ENCODE peak calls at places on chromosomes 6 and 20, in six cellular contexts. One of them, this sample, is unnamed. For H3K27me3, the result is how much of the 10 kb centered on the place peaks cover.

GRCh38 chr20:17468073-17468840 is 62.9 kb downstream of the BFSP1 start:
- DNase-seq in upper lobe of right lung: no peak
- DNase-seq in BJ: no peak
- DNase-seq in heart left ventricle: no peak
- DNase-seq in small intestine: no peak
- DNase-seq in fibroblast of lung: no peak
- DNase-seq in this sample: no peak

GRCh38 chr6:142313284-142313683 is 11.5 kb downstream of the ADGRG6 start:
- DNase-seq in small intestine: no peak
- DNase-seq in heart left ventricle: no peak
- DNase-seq in upper lobe of right lung: no peak
- DNase-seq in fibroblast of lung: peak
- DNase-seq in BJ: no peak
- DNase-seq in this sample: no peak

GRCh38 chr6:31901415-31901952 is 402 bp downstream of the ZBTB12 start:
- DNase-seq in fibroblast of lung: peak
- DNase-seq in upper lobe of right lung: peak
- DNase-seq in heart left ventricle: peak
- DNase-seq in small intestine: peak
- DNase-seq in BJ: no peak
- DNase-seq in this sample: peak

GRCh38 chr6:131995924-131996323 is 44.8 kb upstream of the CCN2 start:
- DNase-seq in upper lobe of right lung: no peak
- DNase-seq in small intestine: no peak
- DNase-seq in BJ: peak
- DNase-seq in fibroblast of lung: peak
- DNase-seq in heart left ventricle: no peak
- DNase-seq in this sample: no peak

GRCh38 chr6:27161946-27162603 is 85.4 kb upstream of the PRSS16 start:
- DNase-seq in small intestine: peak
- DNase-seq in heart left ventricle: no peak
- DNase-seq in BJ: no peak
- DNase-seq in upper lobe of right lung: no peak
- DNase-seq in fibroblast of lung: peak
- DNase-seq in this sample: no peak

GRCh38 chr20:34042286-34042685 is 48.6 kb downstream of the RALY start:
- DNase-seq in BJ: no peak
- DNase-seq in fibroblast of lung: no peak
- DNase-seq in upper lobe of right lung: no peak
- DNase-seq in small intestine: no peak
- DNase-seq in heart left ventricle: peak
- DNase-seq in this sample: no peak

GRCh38 chr6:163711615-163712568 is 297.4 kb downstream of the QKI start:
- DNase-seq in fibroblast of lung: peak
- DNase-seq in small intestine: no peak
- DNase-seq in upper lobe of right lung: peak
- DNase-seq in heart left ventricle: peak
- DNase-seq in BJ: peak
- DNase-seq in this sample: peak

GRCh38 chr6:411402-412145 is 20.0 kb downstream of the IRF4 start:
- DNase-seq in heart left ventricle: no peak
- DNase-seq in BJ: no peak
- DNase-seq in fibroblast of lung: no peak
- DNase-seq in small intestine: no peak
- DNase-seq in upper lobe of right lung: peak
- DNase-seq in this sample: no peak

GRCh38 chr20:21099653-21100589 is 6.2 kb downstream of the LINC00237 start:
- DNase-seq in small intestine: peak
- DNase-seq in BJ: no peak
- DNase-seq in upper lobe of right lung: peak
- DNase-seq in fibroblast of lung: no peak
- DNase-seq in heart left ventricle: no peak
- DNase-seq in this sample: peak

GRCh38 chr20:53608456-53609413 is 15.1 kb upstream of the ZNF217 start:
- DNase-seq in heart left ventricle: peak
- DNase-seq in fibroblast of lung: no peak
- DNase-seq in BJ: no peak
- DNase-seq in small intestine: peak
- DNase-seq in upper lobe of right lung: peak
- DNase-seq in this sample: peak

GRCh38 chr20:3823881-3824280 is 3.5 kb downstream of the AP5S1 start:
- DNase-seq in small intestine: no peak
- DNase-seq in upper lobe of right lung: no peak
- DNase-seq in fibroblast of lung: no peak
- DNase-seq in BJ: no peak
- DNase-seq in heart left ventricle: no peak
- DNase-seq in this sample: no peak

GRCh38 chr6:63635563-63636515 is at the start of gene PHF3:
- DNase-seq in heart left ventricle: peak
- DNase-seq in small intestine: peak
- DNase-seq in fibroblast of lung: peak
- DNase-seq in BJ: peak
- DNase-seq in upper lobe of right lung: peak
- DNase-seq in this sample: peak

GRCh38 chr6:93183513-93183912 is 235.8 kb downstream of the EPHA7 start:
- DNase-seq in BJ: no peak
- DNase-seq in heart left ventricle: no peak
- DNase-seq in upper lobe of right lung: no peak
- DNase-seq in small intestine: no peak
- DNase-seq in fibroblast of lung: no peak
- DNase-seq in this sample: no peak

GRCh38 chr6:64679411-64679810 is 1027.6 kb downstream of the EYS start:
- DNase-seq in small intestine: no peak
- DNase-seq in BJ: no peak
- DNase-seq in upper lobe of right lung: no peak
- DNase-seq in heart left ventricle: no peak
- DNase-seq in fibroblast of lung: no peak
- DNase-seq in this sample: no peak

GRCh38 chr20:37515876-37516275 is 5.2 kb upstream of the NNAT start:
- DNase-seq in small intestine: no peak
- DNase-seq in fibroblast of lung: no peak
- DNase-seq in heart left ventricle: no peak
- DNase-seq in upper lobe of right lung: no peak
- DNase-seq in BJ: no peak
- DNase-seq in this sample: no peak

GRCh38 chr6:37019065-37019450 is 13.6 kb downstream of the FGD2 start:
- DNase-seq in heart left ventricle: no peak
- DNase-seq in BJ: no peak
- DNase-seq in upper lobe of right lung: no peak
- DNase-seq in small intestine: no peak
- DNase-seq in fibroblast of lung: no peak
- DNase-seq in this sample: no peak

GRCh38 chr6:138219398-138219797 is 1.1 kb upstream of the PBOV1 start:
- DNase-seq in BJ: no peak
- DNase-seq in heart left ventricle: no peak
- DNase-seq in small intestine: peak
- DNase-seq in fibroblast of lung: no peak
- DNase-seq in upper lobe of right lung: no peak
- DNase-seq in this sample: no peak

GRCh38 chr6:166834049-166834448 is 122.3 kb downstream of the RNASET2 start:
- DNase-seq in BJ: no peak
- DNase-seq in fibroblast of lung: no peak
- DNase-seq in heart left ventricle: no peak
- DNase-seq in small intestine: no peak
- DNase-seq in upper lobe of right lung: no peak
- DNase-seq in this sample: no peak

GRCh38 chr6:133748628-133749027 is 140.3 kb upstream of the TCF21 start:
- DNase-seq in BJ: no peak
- DNase-seq in small intestine: no peak
- DNase-seq in upper lobe of right lung: no peak
- DNase-seq in heart left ventricle: no peak
- DNase-seq in fibroblast of lung: peak
- DNase-seq in this sample: no peak

GRCh38 chr6:117938324-117938995 is 31.4 kb downstream of the SLC35F1 start:
- DNase-seq in BJ: peak
- DNase-seq in heart left ventricle: no peak
- DNase-seq in upper lobe of right lung: no peak
- DNase-seq in small intestine: no peak
- DNase-seq in fibroblast of lung: no peak
- DNase-seq in this sample: no peak

GRCh38 chr20:24165336-24166126 is 177.0 kb upstream of the GGTLC1 start:
- DNase-seq in fibroblast of lung: no peak
- DNase-seq in small intestine: no peak
- DNase-seq in heart left ventricle: no peak
- DNase-seq in upper lobe of right lung: no peak
- DNase-seq in BJ: no peak
- DNase-seq in this sample: no peak

GRCh38 chr6:134416501-134417154 is 98.7 kb upstream of the SGK1 start:
- DNase-seq in small intestine: no peak
- DNase-seq in BJ: peak
- DNase-seq in heart left ventricle: no peak
- DNase-seq in upper lobe of right lung: no peak
- DNase-seq in fibroblast of lung: no peak
- DNase-seq in this sample: no peak

GRCh38 chr20:3815703-3816315 is 4.5 kb upstream of the AP5S1 start:
- DNase-seq in small intestine: peak
- DNase-seq in fibroblast of lung: no peak
- DNase-seq in upper lobe of right lung: no peak
- DNase-seq in BJ: no peak
- DNase-seq in heart left ventricle: no peak
- DNase-seq in this sample: no peak

GRCh38 chr6:158785036-158785435 is 34.1 kb downstream of the EZR start:
- DNase-seq in BJ: no peak
- DNase-seq in fibroblast of lung: no peak
- DNase-seq in small intestine: no peak
- DNase-seq in heart left ventricle: no peak
- DNase-seq in upper lobe of right lung: no peak
- DNase-seq in this sample: no peak

DNA sequence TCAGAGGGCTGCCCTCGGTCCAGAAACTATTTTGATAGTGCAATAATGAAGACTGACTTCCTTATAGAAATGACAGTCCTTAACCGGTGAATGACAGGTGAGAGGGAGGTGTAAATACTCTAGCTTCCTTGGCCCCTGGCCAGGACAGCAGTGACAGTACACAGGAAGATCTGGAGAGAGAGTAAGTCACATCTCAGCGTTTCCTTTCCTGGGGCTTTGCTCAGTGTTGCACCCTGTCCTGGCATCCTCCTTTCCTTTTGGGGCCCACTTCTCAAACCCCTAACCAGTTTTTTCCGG is 336.8 kb downstream of the CD83 start:
- DNase-seq in upper lobe of right lung: no peak
- DNase-seq in BJ: no peak
- DNase-seq in heart left ventricle: no peak
- DNase-seq in small intestine: peak
- DNase-seq in fibroblast of lung: no peak
- DNase-seq in this sample: peak
- H3K27me3 ChIP-seq in upper lobe of right lung: under half
- H3K27me3 ChIP-seq in BJ: under half
- H3K27me3 ChIP-seq in heart left ventricle: under half
- H3K27me3 ChIP-seq in small intestine: under half
- H3K27me3 ChIP-seq in fibroblast of lung: under half
- H3K27me3 ChIP-seq in this sample: under half

DNA sequence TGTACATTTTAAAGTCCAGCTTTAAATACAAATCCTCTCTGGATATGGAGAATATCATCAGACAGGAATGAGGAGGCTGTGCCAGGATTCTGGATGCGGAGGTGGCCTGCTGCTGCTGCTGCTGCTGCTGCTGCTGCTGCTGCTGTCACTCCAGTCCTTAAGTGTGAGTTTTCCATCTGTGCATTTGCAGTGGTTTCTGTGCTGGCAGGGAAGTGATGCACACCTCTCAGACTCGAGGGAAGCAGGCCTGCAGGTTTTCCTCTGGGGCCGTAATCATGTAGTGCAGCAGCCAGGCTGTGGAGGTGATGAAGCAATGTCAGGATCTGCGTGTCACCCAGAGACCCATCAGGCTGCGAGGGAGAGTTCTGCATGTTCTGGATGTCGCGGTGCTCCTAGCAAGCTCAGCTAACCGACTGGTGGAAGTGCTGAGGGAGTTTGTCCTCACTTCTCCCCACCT is 32.0 kb downstream of the CFAP61 start:
- DNase-seq in heart left ventricle: no peak
- DNase-seq in fibroblast of lung: no peak
- DNase-seq in upper lobe of right lung: no peak
- DNase-seq in BJ: no peak
- DNase-seq in small intestine: no peak
- DNase-seq in this sample: no peak
- H3K4me3 ChIP-seq in heart left ventricle: no peak
- H3K4me3 ChIP-seq in fibroblast of lung: no peak
- H3K4me3 ChIP-seq in upper lobe of right lung: no peak
- H3K4me3 ChIP-seq in BJ: no peak
- H3K4me3 ChIP-seq in small intestine: no peak
- H3K4me3 ChIP-seq in this sample: no peak

GRCh38 chr20:63419299-63419698 is 53.2 kb downstream of the KCNQ2 start:
- DNase-seq in upper lobe of right lung: no peak
- DNase-seq in fibroblast of lung: no peak
- DNase-seq in heart left ventricle: no peak
- DNase-seq in small intestine: no peak
- DNase-seq in BJ: no peak
- DNase-seq in this sample: no peak

GRCh38 chr20:63417213-63418120 is 55.0 kb downstream of the KCNQ2 start:
- DNase-seq in upper lobe of right lung: no peak
- DNase-seq in BJ: no peak
- DNase-seq in fibroblast of lung: no peak
- DNase-seq in small intestine: no peak
- DNase-seq in heart left ventricle: no peak
- DNase-seq in this sample: no peak

GRCh38 chr20:63416631-63417030 is 55.5 kb upstream of the CHRNA4 start:
- DNase-seq in upper lobe of right lung: no peak
- DNase-seq in small intestine: no peak
- DNase-seq in BJ: no peak
- DNase-seq in fibroblast of lung: no peak
- DNase-seq in heart left ventricle: no peak
- DNase-seq in this sample: no peak

GRCh38 chr20:63420359-63421093 is 51.9 kb downstream of the KCNQ2 start:
- DNase-seq in fibroblast of lung: no peak
- DNase-seq in upper lobe of right lung: no peak
- DNase-seq in BJ: no peak
- DNase-seq in heart left ventricle: no peak
- DNase-seq in small intestine: no peak
- DNase-seq in this sample: no peak

DNA sequence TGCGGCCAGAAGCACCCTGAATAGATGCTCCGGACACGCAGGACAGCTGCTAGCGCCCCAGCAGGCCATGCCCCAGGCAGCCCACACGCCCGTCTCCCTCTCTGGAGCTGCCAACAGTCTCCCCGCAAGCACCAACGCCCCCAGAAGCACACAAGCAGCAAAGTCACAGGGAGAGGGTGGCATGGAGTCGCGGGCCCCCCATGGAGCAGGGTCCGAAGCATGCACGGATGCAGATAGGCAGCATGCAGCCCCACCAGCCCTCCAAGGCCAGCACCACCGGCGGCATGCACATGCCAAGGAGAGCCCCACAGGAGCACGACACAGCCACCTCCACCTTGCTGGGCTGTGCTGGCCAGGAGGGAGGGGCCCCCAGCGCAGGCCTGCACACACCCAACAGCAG is 53.8 kb downstream of the KCNQ2 start:
- DNase-seq in fibroblast of lung: no peak
- DNase-seq in heart left ventricle: no peak
- DNase-seq in small intestine: no peak
- DNase-seq in upper lobe of right lung: no peak
- DNase-seq in BJ: no peak
- DNase-seq in this sample: no peak
- H3K27me3 ChIP-seq in fibroblast of lung: under half
- H3K27me3 ChIP-seq in heart left ventricle: under half
- H3K27me3 ChIP-seq in small intestine: under half
- H3K27me3 ChIP-seq in upper lobe of right lung: under half
- H3K27me3 ChIP-seq in BJ: under half
- H3K27me3 ChIP-seq in this sample: under half

GRCh38 chr6:16239798-16240123 is 1.4 kb downstream of the GMPR start:
- DNase-seq in small intestine: peak
- DNase-seq in BJ: no peak
- DNase-seq in upper lobe of right lung: no peak
- DNase-seq in fibroblast of lung: peak
- DNase-seq in heart left ventricle: peak
- DNase-seq in this sample: no peak
- H3K4me3 ChIP-seq in small intestine: peak
- H3K4me3 ChIP-seq in BJ: no peak
- H3K4me3 ChIP-seq in upper lobe of right lung: peak
- H3K4me3 ChIP-seq in fibroblast of lung: peak
- H3K4me3 ChIP-seq in heart left ventricle: peak
- H3K4me3 ChIP-seq in this sample: peak